ENCODE peak calls at places on chromosomes 11 and 22, in six cellular contexts. W, E, X, U, F and G are unnamed samples.

GRCh38 chr11:69913591-69914285 is 94.5 kb upstream of the FGF3 start:
- DNase-seq in W (no peak), U (no peak), F (no peak), E (no peak), X (no peak), G (no peak)

GRCh38 chr22:29827091-29827490 is 11.0 kb downstream of the ASCC2 start:
- DNase-seq in W (no peak), F (no peak), U (no peak), E (no peak), X (no peak), G (no peak)

GRCh38 chr11:6362185-6362867 is 27.9 kb upstream of the SMPD1 start:
- DNase-seq in X (no peak), E (no peak), W (peak), U (peak), F (no peak), G (no peak)

GRCh38 chr11:6818967-6819366 is 19.5 kb upstream of the OR6A2 start:
- DNase-seq in E (no peak), U (no peak), X (no peak), F (no peak), W (no peak), G (no peak)

GRCh38 chr22:49574205-49574604 is 253.5 kb downstream of the BRD1 start:
- DNase-seq in W (no peak), E (no peak), U (no peak), F (no peak), X (no peak), G (no peak)

GRCh38 chr11:108853864-108854263 is 189.0 kb downstream of the DDX10 start:
- DNase-seq in F (no peak), W (no peak), E (peak), X (no peak), U (no peak), G (no peak)

GRCh38 chr22:49080631-49081030 is 747.0 kb downstream of the BRD1 start:
- DNase-seq in W (no peak), F (no peak), E (no peak), U (no peak), X (no peak), G (no peak)

GRCh38 chr11:117691501-117691900 is 105.5 kb downstream of the DSCAML1 start:
- DNase-seq in F (no peak), U (no peak), W (no peak), E (no peak), X (no peak), G (no peak)

GRCh38 chr11:59678118-59678812 is 9.4 kb upstream of the PATL1 start:
- DNase-seq in W (no peak), E (no peak), X (no peak), U (no peak), F (no peak), G (no peak)

GRCh38 chr22:44399906-44400762 is 87.4 kb upstream of the SHISAL1 start:
- DNase-seq in E (no peak), F (no peak), X (no peak), W (no peak), U (no peak), G (no peak)

GRCh38 chr22:35805466-35805865 is 87.8 kb downstream of the APOL5 start:
- DNase-seq in F (no peak), E (no peak), W (no peak), X (no peak), U (no peak), G (no peak)

GRCh38 chr11:1481483-1481825 is 5.1 kb downstream of the MOB2 start:
- DNase-seq in U (peak), W (no peak), X (no peak), F (no peak), E (no peak), G (no peak)

GRCh38 chr11:134666273-134667174 is 254.5 kb upstream of the B3GAT1 start:
- DNase-seq in F (no peak), E (no peak), U (no peak), W (no peak), X (no peak), G (no peak)